ENCODE peak calls at places on chromosomes 13 and 19, in eight cellular contexts. One of them, this sample, is unnamed.

GRCh38 chr19:8334458-8335342 is 8.4 kb downstream of the KANK3 start:
- DNase-seq in HFFc6: no peak
- DNase-seq in tibial nerve: no peak
- DNase-seq in fibroblast of villous mesenchyme: peak
- DNase-seq in left ventricle myocardium inferior: peak
- DNase-seq in breast epithelium: no peak
- DNase-seq in AG09319: no peak
- DNase-seq in testis: peak
- DNase-seq in this sample: peak

GRCh38 chr19:48715276-48715675 is 4.2 kb downstream of the MAMSTR start:
- DNase-seq in tibial nerve: no peak
- DNase-seq in testis: no peak
- DNase-seq in left ventricle myocardium inferior: no peak
- DNase-seq in fibroblast of villous mesenchyme: no peak
- DNase-seq in breast epithelium: no peak
- DNase-seq in HFFc6: no peak
- DNase-seq in AG09319: no peak
- DNase-seq in this sample: no peak

GRCh38 chr19:3478409-3479176 is 1.7 kb downstream of the SMIM24 start:
- DNase-seq in AG09319: no peak
- DNase-seq in HFFc6: no peak
- DNase-seq in tibial nerve: no peak
- DNase-seq in breast epithelium: no peak
- DNase-seq in left ventricle myocardium inferior: no peak
- DNase-seq in fibroblast of villous mesenchyme: no peak
- DNase-seq in testis: no peak
- DNase-seq in this sample: no peak

GRCh38 chr19:47158879-47159509 is 28.4 kb downstream of the SAE1 start:
- DNase-seq in testis: no peak
- DNase-seq in HFFc6: no peak
- DNase-seq in left ventricle myocardium inferior: no peak
- DNase-seq in tibial nerve: no peak
- DNase-seq in breast epithelium: no peak
- DNase-seq in fibroblast of villous mesenchyme: peak
- DNase-seq in AG09319: no peak
- DNase-seq in this sample: no peak

GRCh38 chr19:38262585-38263268 is 1.6 kb upstream of the SPINT2 start:
- DNase-seq in tibial nerve: no peak
- DNase-seq in testis: no peak
- DNase-seq in HFFc6: no peak
- DNase-seq in breast epithelium: no peak
- DNase-seq in left ventricle myocardium inferior: no peak
- DNase-seq in fibroblast of villous mesenchyme: no peak
- DNase-seq in AG09319: no peak
- DNase-seq in this sample: no peak

GRCh38 chr13:44816701-44817684 is 172.3 kb downstream of the NUFIP1 start:
- DNase-seq in breast epithelium: no peak
- DNase-seq in AG09319: no peak
- DNase-seq in HFFc6: peak
- DNase-seq in fibroblast of villous mesenchyme: no peak
- DNase-seq in left ventricle myocardium inferior: no peak
- DNase-seq in testis: no peak
- DNase-seq in tibial nerve: no peak
- DNase-seq in this sample: no peak

GRCh38 chr13:98507060-98507797 is 69.7 kb downstream of the STK24 start:
- DNase-seq in tibial nerve: no peak
- DNase-seq in testis: peak
- DNase-seq in fibroblast of villous mesenchyme: peak
- DNase-seq in breast epithelium: peak
- DNase-seq in HFFc6: no peak
- DNase-seq in AG09319: no peak
- DNase-seq in left ventricle myocardium inferior: peak
- DNase-seq in this sample: no peak

GRCh38 chr13:28714651-28715050 is 4.1 kb downstream of the SLC46A3 start:
- DNase-seq in fibroblast of villous mesenchyme: no peak
- DNase-seq in tibial nerve: no peak
- DNase-seq in breast epithelium: no peak
- DNase-seq in testis: no peak
- DNase-seq in left ventricle myocardium inferior: no peak
- DNase-seq in HFFc6: no peak
- DNase-seq in AG09319: no peak
- DNase-seq in this sample: no peak

GRCh38 chr13:87498681-87499080 is 172.5 kb upstream of the SLITRK5 start:
- DNase-seq in testis: peak
- DNase-seq in AG09319: no peak
- DNase-seq in fibroblast of villous mesenchyme: no peak
- DNase-seq in left ventricle myocardium inferior: no peak
- DNase-seq in HFFc6: no peak
- DNase-seq in breast epithelium: no peak
- DNase-seq in tibial nerve: no peak
- DNase-seq in this sample: no peak

GRCh38 chr19:5041168-5042038 is 72.5 kb downstream of the KDM4B start:
- DNase-seq in left ventricle myocardium inferior: no peak
- DNase-seq in HFFc6: no peak
- DNase-seq in testis: no peak
- DNase-seq in tibial nerve: no peak
- DNase-seq in breast epithelium: no peak
- DNase-seq in AG09319: no peak
- DNase-seq in fibroblast of villous mesenchyme: peak
- DNase-seq in this sample: no peak

GRCh38 chr13:79097201-79097600 is 308.9 kb downstream of the RBM26 start:
- DNase-seq in breast epithelium: no peak
- DNase-seq in tibial nerve: no peak
- DNase-seq in HFFc6: no peak
- DNase-seq in AG09319: no peak
- DNase-seq in testis: no peak
- DNase-seq in fibroblast of villous mesenchyme: no peak
- DNase-seq in left ventricle myocardium inferior: no peak
- DNase-seq in this sample: no peak

GRCh38 chr19:49165111-49165750 is 7.6 kb downstream of the TRPM4 start:
- DNase-seq in HFFc6: no peak
- DNase-seq in left ventricle myocardium inferior: peak
- DNase-seq in breast epithelium: peak
- DNase-seq in testis: no peak
- DNase-seq in AG09319: no peak
- DNase-seq in fibroblast of villous mesenchyme: no peak
- DNase-seq in tibial nerve: no peak
- DNase-seq in this sample: no peak

GRCh38 chr19:41521860-41522555 is 54.0 kb upstream of the CEACAM21 start:
- DNase-seq in fibroblast of villous mesenchyme: no peak
- DNase-seq in left ventricle myocardium inferior: no peak
- DNase-seq in HFFc6: no peak
- DNase-seq in tibial nerve: no peak
- DNase-seq in AG09319: no peak
- DNase-seq in testis: no peak
- DNase-seq in breast epithelium: no peak
- DNase-seq in this sample: no peak

GRCh38 chr19:54124393-54124792 is 8.8 kb downstream of the PRPF31 start:
- DNase-seq in testis: no peak
- DNase-seq in HFFc6: no peak
- DNase-seq in breast epithelium: no peak
- DNase-seq in fibroblast of villous mesenchyme: no peak
- DNase-seq in left ventricle myocardium inferior: no peak
- DNase-seq in AG09319: no peak
- DNase-seq in tibial nerve: no peak
- DNase-seq in this sample: no peak

GRCh38 chr19:49231389-49231788 is 73.8 kb downstream of the TRPM4 start:
- DNase-seq in AG09319: no peak
- DNase-seq in HFFc6: no peak
- DNase-seq in testis: no peak
- DNase-seq in breast epithelium: no peak
- DNase-seq in tibial nerve: no peak
- DNase-seq in fibroblast of villous mesenchyme: no peak
- DNase-seq in left ventricle myocardium inferior: no peak
- DNase-seq in this sample: no peak

GRCh38 chr13:100751826-100752225 is 77.2 kb upstream of the TMTC4 start:
- DNase-seq in AG09319: no peak
- DNase-seq in left ventricle myocardium inferior: no peak
- DNase-seq in tibial nerve: no peak
- DNase-seq in fibroblast of villous mesenchyme: no peak
- DNase-seq in HFFc6: no peak
- DNase-seq in breast epithelium: no peak
- DNase-seq in testis: no peak
- DNase-seq in this sample: no peak

GRCh38 chr13:69324109-69324886 is 783.3 kb upstream of the ATXN8OS start:
- DNase-seq in left ventricle myocardium inferior: no peak
- DNase-seq in breast epithelium: no peak
- DNase-seq in testis: no peak
- DNase-seq in fibroblast of villous mesenchyme: no peak
- DNase-seq in tibial nerve: no peak
- DNase-seq in AG09319: no peak
- DNase-seq in HFFc6: no peak
- DNase-seq in this sample: no peak

GRCh38 chr19:1905863-1906375 is 720 bp downstream of the ADAT3 start:
- DNase-seq in testis: no peak
- DNase-seq in AG09319: no peak
- DNase-seq in left ventricle myocardium inferior: no peak
- DNase-seq in fibroblast of villous mesenchyme: no peak
- DNase-seq in HFFc6: no peak
- DNase-seq in breast epithelium: no peak
- DNase-seq in tibial nerve: no peak
- DNase-seq in this sample: no peak

GRCh38 chr19:1904385-1905070 is 671 bp upstream of the ADAT3 start:
- DNase-seq in AG09319: no peak
- DNase-seq in breast epithelium: peak
- DNase-seq in testis: no peak
- DNase-seq in fibroblast of villous mesenchyme: no peak
- DNase-seq in HFFc6: no peak
- DNase-seq in left ventricle myocardium inferior: no peak
- DNase-seq in tibial nerve: no peak
- DNase-seq in this sample: no peak

GRCh38 chr19:1905071-1905862 is at the start of the genes ADAT3 and SCAMP4:
- DNase-seq in HFFc6: peak
- DNase-seq in tibial nerve: peak
- DNase-seq in left ventricle myocardium inferior: peak
- DNase-seq in breast epithelium: peak
- DNase-seq in fibroblast of villous mesenchyme: peak
- DNase-seq in testis: peak
- DNase-seq in AG09319: peak
- DNase-seq in this sample: peak

GRCh38 chr19:1906985-1907562 is 1.9 kb downstream of the ADAT3 start:
- DNase-seq in fibroblast of villous mesenchyme: no peak
- DNase-seq in breast epithelium: no peak
- DNase-seq in tibial nerve: no peak
- DNase-seq in left ventricle myocardium inferior: no peak
- DNase-seq in HFFc6: no peak
- DNase-seq in testis: no peak
- DNase-seq in AG09319: no peak
- DNase-seq in this sample: no peak

DNA sequence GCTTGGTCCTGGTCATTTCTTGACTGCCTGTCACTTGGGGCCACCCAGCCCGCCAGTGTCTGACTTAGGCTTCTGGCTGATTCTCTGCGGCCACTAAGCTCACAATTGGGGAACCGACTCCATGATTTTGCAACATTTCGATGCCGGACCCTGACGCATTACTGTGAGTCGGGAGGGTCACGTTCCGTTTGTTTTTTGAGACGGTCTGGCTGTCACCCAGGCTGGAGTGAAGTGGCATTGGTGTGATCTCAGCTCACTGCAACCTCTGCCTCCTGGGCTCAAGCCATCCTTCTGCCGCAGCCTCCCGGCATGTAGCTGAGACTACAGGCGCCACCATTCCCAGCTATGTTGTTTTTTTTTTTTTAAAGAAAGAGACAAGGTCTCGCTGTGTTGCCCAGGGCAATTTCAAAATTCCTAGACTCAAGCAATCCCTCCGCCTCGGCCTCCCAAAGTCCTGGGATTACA is 3.2 kb upstream of the ADAT3 start:
- DNase-seq in HFFc6: no peak
- DNase-seq in left ventricle myocardium inferior: peak
- DNase-seq in testis: no peak
- DNase-seq in breast epithelium: no peak
- DNase-seq in fibroblast of villous mesenchyme: no peak
- DNase-seq in tibial nerve: peak
- DNase-seq in AG09319: no peak
- DNase-seq in this sample: no peak
- TF ChIP-seq CTCF in HFFc6: no peak
- TF ChIP-seq CTCF in left ventricle myocardium inferior: no peak
- TF ChIP-seq CTCF in testis: no peak
- TF ChIP-seq CTCF in breast epithelium: no peak
- TF ChIP-seq CTCF in fibroblast of villous mesenchyme: no peak
- TF ChIP-seq CTCF in tibial nerve: no peak
- TF ChIP-seq CTCF in AG09319: no peak
- TF ChIP-seq CTCF in this sample: no peak

GRCh38 chr19:29285878-29286277 is 72.9 kb upstream of the UQCRFS1 start:
- DNase-seq in testis: no peak
- DNase-seq in fibroblast of villous mesenchyme: no peak
- DNase-seq in HFFc6: no peak
- DNase-seq in tibial nerve: no peak
- DNase-seq in AG09319: no peak
- DNase-seq in left ventricle myocardium inferior: no peak
- DNase-seq in breast epithelium: no peak
- DNase-seq in this sample: no peak
- TF ChIP-seq CTCF in testis: no peak
- TF ChIP-seq CTCF in fibroblast of villous mesenchyme: no peak
- TF ChIP-seq CTCF in HFFc6: no peak
- TF ChIP-seq CTCF in tibial nerve: no peak
- TF ChIP-seq CTCF in AG09319: peak
- TF ChIP-seq CTCF in left ventricle myocardium inferior: peak
- TF ChIP-seq CTCF in breast epithelium: no peak
- TF ChIP-seq CTCF in this sample: peak

GRCh38 chr19:42595550-42596172 is 937 bp upstream of the CEACAM8 start:
- DNase-seq in tibial nerve: no peak
- DNase-seq in left ventricle myocardium inferior: no peak
- DNase-seq in testis: no peak
- DNase-seq in breast epithelium: no peak
- DNase-seq in AG09319: no peak
- DNase-seq in HFFc6: no peak
- DNase-seq in fibroblast of villous mesenchyme: no peak
- DNase-seq in this sample: no peak

GRCh38 chr19:42594617-42595489 is at the start of gene CEACAM8:
- DNase-seq in AG09319: no peak
- DNase-seq in HFFc6: no peak
- DNase-seq in testis: no peak
- DNase-seq in breast epithelium: no peak
- DNase-seq in fibroblast of villous mesenchyme: no peak
- DNase-seq in left ventricle myocardium inferior: no peak
- DNase-seq in tibial nerve: no peak
- DNase-seq in this sample: no peak

GRCh38 chr19:42601811-42602443 is 7.2 kb upstream of the CEACAM8 start:
- DNase-seq in tibial nerve: no peak
- DNase-seq in fibroblast of villous mesenchyme: peak
- DNase-seq in AG09319: no peak
- DNase-seq in breast epithelium: no peak
- DNase-seq in testis: no peak
- DNase-seq in left ventricle myocardium inferior: no peak
- DNase-seq in HFFc6: peak
- DNase-seq in this sample: no peak

GRCh38 chr19:42596391-42597071 is 1.8 kb upstream of the CEACAM8 start:
- DNase-seq in breast epithelium: no peak
- DNase-seq in fibroblast of villous mesenchyme: peak
- DNase-seq in HFFc6: no peak
- DNase-seq in AG09319: no peak
- DNase-seq in testis: peak
- DNase-seq in tibial nerve: no peak
- DNase-seq in left ventricle myocardium inferior: no peak
- DNase-seq in this sample: no peak
- TF ChIP-seq CTCF in breast epithelium: peak
- TF ChIP-seq CTCF in fibroblast of villous mesenchyme: peak
- TF ChIP-seq CTCF in HFFc6: peak
- TF ChIP-seq CTCF in AG09319: peak
- TF ChIP-seq CTCF in testis: peak
- TF ChIP-seq CTCF in tibial nerve: peak
- TF ChIP-seq CTCF in left ventricle myocardium inferior: peak
- TF ChIP-seq CTCF in this sample: peak

GRCh38 chr19:19139876-19140229 is 1.6 kb upstream of the TMEM161A start:
- DNase-seq in left ventricle myocardium inferior: no peak
- DNase-seq in AG09319: no peak
- DNase-seq in tibial nerve: no peak
- DNase-seq in fibroblast of villous mesenchyme: no peak
- DNase-seq in breast epithelium: no peak
- DNase-seq in testis: no peak
- DNase-seq in HFFc6: no peak
- DNase-seq in this sample: no peak
- TF ChIP-seq CTCF in left ventricle myocardium inferior: peak
- TF ChIP-seq CTCF in AG09319: no peak
- TF ChIP-seq CTCF in tibial nerve: no peak
- TF ChIP-seq CTCF in fibroblast of villous mesenchyme: no peak
- TF ChIP-seq CTCF in breast epithelium: no peak
- TF ChIP-seq CTCF in testis: no peak
- TF ChIP-seq CTCF in HFFc6: peak
- TF ChIP-seq CTCF in this sample: no peak